ENCODE peak calls at places on chromosomes 2 and 18, in four cellular contexts. I is heart left ventricle, M is kidney tubule cell, T is Kasumi-1. P is an unnamed sample.

GRCh38 chr2:45301307-45302010 is 292.2 kb upstream of the SIX2 start:
- DNase-seq in I (no peak), M (no peak), T (no peak), P (no peak)

GRCh38 chr2:44969936-44970335 is 28.4 kb downstream of the SIX3 start:
- DNase-seq in T (no peak), M (no peak), I (no peak), P (no peak)

GRCh38 chr18:45733535-45733934 is 9.6 kb downstream of the SLC14A1 start:
- DNase-seq in I (no peak), T (no peak), M (no peak), P (no peak)

GRCh38 chr18:50231621-50232020 is 34.7 kb downstream of the CFAP53 start:
- DNase-seq in I (no peak), T (no peak), M (peak; percentile 77), P (peak; percentile 55)

GRCh38 chr18:25005602-25006375 is 346.2 kb downstream of the ZNF521 start:
- DNase-seq in T (no peak), I (no peak), M (no peak), P (peak; percentile 38)

GRCh38 chr2:28621172-28622100 is 125.6 kb downstream of the PLB1 start:
- DNase-seq in I (peak; percentile 73), T (peak; percentile 93), M (peak; percentile 96), P (peak; percentile 93)

GRCh38 chr18:55515946-55516710 is 71.9 kb downstream of the TCF4 start:
- DNase-seq in T (no peak), M (peak; percentile 63), I (no peak), P (peak; percentile 57)

GRCh38 chr2:86078801-86079545 is 26.7 kb downstream of the POLR1A start:
- DNase-seq in M (peak; percentile 33), I (no peak), T (peak; percentile 44), P (no peak)

GRCh38 chr2:56130463-56131070 is 53.2 kb upstream of the CCDC85A start:
- DNase-seq in T (peak; percentile 58), I (no peak), M (peak; percentile 39), P (peak; percentile 38)

GRCh38 chr2:104766683-104767082 is 87.2 kb upstream of the POU3F3 start:
- DNase-seq in T (peak; percentile 95), M (no peak), I (no peak), P (peak; percentile 70)

GRCh38 chr2:207037813-207038212 is 98.5 kb downstream of the CPO start:
- DNase-seq in M (no peak), T (no peak), I (no peak), P (no peak)

GRCh38 chr18:25935356-25935755 is 155.1 kb downstream of the SS18 start:
- DNase-seq in T (no peak), M (no peak), I (no peak), P (no peak)

GRCh38 chr2:7736646-7737305 is 819.6 kb downstream of the RNF144A start:
- DNase-seq in M (peak; percentile 84), I (no peak), T (no peak), P (peak; percentile 24)

GRCh38 chr2:159904565-159905281 is 106.7 kb upstream of the CD302 start:
- DNase-seq in T (peak; percentile 94), M (peak; percentile 67), I (peak; percentile 48), P (no peak)

GRCh38 chr2:222915092-222915957 is 54.5 kb downstream of the ACSL3 start:
- DNase-seq in M (peak; percentile 19), I (no peak), T (peak; percentile 12), P (no peak)

GRCh38 chr2:107128381-107128780 is 242.4 kb upstream of the ST6GAL2 start:
- DNase-seq in I (no peak), M (no peak), T (no peak), P (no peak)

P was measured in HT1080.